ENCODE peak calls at places on chromosomes 4 and X, in eight cellular contexts. One of them, this sample, is unnamed. For H3K4me1, the result is how much of the 10 kb centered on the place peaks cover.

GRCh38 chr4:110630621-110631402 is 7.9 kb upstream of the PITX2 start:
- DNase-seq in IMR-90: no peak
- DNase-seq in cardiac muscle cell: no peak
- DNase-seq in right lobe of liver: no peak
- DNase-seq in ovary: no peak
- DNase-seq in suprapubic skin: no peak
- DNase-seq in K562: no peak
- DNase-seq in fibroblast of lung: no peak
- DNase-seq in this sample: no peak

GRCh38 chr4:46389301-46389761 is 597 bp downstream of the GABRA2 start:
- DNase-seq in ovary: no peak
- DNase-seq in cardiac muscle cell: peak
- DNase-seq in fibroblast of lung: peak
- DNase-seq in K562: no peak
- DNase-seq in suprapubic skin: no peak
- DNase-seq in right lobe of liver: no peak
- DNase-seq in IMR-90: no peak
- DNase-seq in this sample: no peak

GRCh38 chr4:185128272-185129119 is 14.6 kb upstream of the SLC25A4 start:
- DNase-seq in suprapubic skin: no peak
- DNase-seq in IMR-90: no peak
- DNase-seq in ovary: peak
- DNase-seq in K562: no peak
- DNase-seq in fibroblast of lung: no peak
- DNase-seq in cardiac muscle cell: peak
- DNase-seq in right lobe of liver: no peak
- DNase-seq in this sample: no peak

GRCh38 chrX:75421688-75422087 is 101.1 kb downstream of the ZDHHC15 start:
- DNase-seq in ovary: no peak
- DNase-seq in IMR-90: no peak
- DNase-seq in K562: no peak
- DNase-seq in cardiac muscle cell: no peak
- DNase-seq in right lobe of liver: no peak
- DNase-seq in fibroblast of lung: no peak
- DNase-seq in suprapubic skin: no peak
- DNase-seq in this sample: no peak

GRCh38 chrX:154804957-154805695 is at the start of gene MPP1:
- DNase-seq in ovary: peak
- DNase-seq in fibroblast of lung: peak
- DNase-seq in IMR-90: peak
- DNase-seq in cardiac muscle cell: peak
- DNase-seq in right lobe of liver: peak
- DNase-seq in K562: peak
- DNase-seq in suprapubic skin: peak
- DNase-seq in this sample: no peak

GRCh38 chr4:80900908-80901307 is 129.6 kb upstream of the BMP3 start:
- DNase-seq in right lobe of liver: no peak
- DNase-seq in ovary: no peak
- DNase-seq in cardiac muscle cell: no peak
- DNase-seq in fibroblast of lung: no peak
- DNase-seq in suprapubic skin: no peak
- DNase-seq in K562: no peak
- DNase-seq in IMR-90: no peak
- DNase-seq in this sample: no peak

GRCh38 chrX:35726176-35726575 is 72.0 kb upstream of the MAGEB16 start:
- DNase-seq in cardiac muscle cell: peak
- DNase-seq in fibroblast of lung: peak
- DNase-seq in IMR-90: peak
- DNase-seq in K562: no peak
- DNase-seq in ovary: no peak
- DNase-seq in right lobe of liver: no peak
- DNase-seq in suprapubic skin: no peak
- DNase-seq in this sample: no peak

GRCh38 chrX:150647331-150647730 is 45.9 kb upstream of the MTMR1 start:
- DNase-seq in ovary: no peak
- DNase-seq in right lobe of liver: no peak
- DNase-seq in suprapubic skin: no peak
- DNase-seq in cardiac muscle cell: no peak
- DNase-seq in fibroblast of lung: no peak
- DNase-seq in IMR-90: no peak
- DNase-seq in K562: no peak
- DNase-seq in this sample: no peak

GRCh38 chr4:143658336-143658735 is 42.1 kb downstream of the FREM3 start:
- DNase-seq in IMR-90: no peak
- DNase-seq in suprapubic skin: no peak
- DNase-seq in ovary: no peak
- DNase-seq in cardiac muscle cell: no peak
- DNase-seq in fibroblast of lung: no peak
- DNase-seq in right lobe of liver: no peak
- DNase-seq in K562: no peak
- DNase-seq in this sample: no peak

GRCh38 chr4:143654571-143654970 is 45.9 kb downstream of the FREM3 start:
- DNase-seq in cardiac muscle cell: no peak
- DNase-seq in right lobe of liver: no peak
- DNase-seq in K562: no peak
- DNase-seq in suprapubic skin: no peak
- DNase-seq in fibroblast of lung: no peak
- DNase-seq in IMR-90: no peak
- DNase-seq in ovary: no peak
- DNase-seq in this sample: no peak

DNA sequence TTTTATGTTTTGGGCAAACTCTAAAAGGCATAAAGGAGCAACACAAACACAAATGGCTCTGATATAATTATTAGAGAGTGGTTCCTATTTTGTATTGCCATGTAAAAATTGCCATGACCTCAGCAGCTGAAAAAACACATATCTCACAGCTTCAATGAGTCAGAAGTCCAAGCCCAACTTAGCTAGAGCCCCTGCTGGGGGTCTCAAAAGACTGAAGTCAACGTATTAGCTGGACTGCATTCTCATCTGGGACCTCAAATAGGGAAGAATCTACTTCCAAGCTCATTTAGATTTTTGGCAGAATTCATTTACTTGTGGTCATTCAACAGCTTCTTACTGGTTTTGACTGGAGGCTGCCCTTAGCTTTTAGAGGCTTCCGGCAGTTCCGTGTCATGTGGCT is 47.4 kb downstream of the FREM3 start:
- DNase-seq in IMR-90: no peak
- DNase-seq in right lobe of liver: no peak
- DNase-seq in K562: no peak
- DNase-seq in fibroblast of lung: no peak
- DNase-seq in suprapubic skin: no peak
- DNase-seq in cardiac muscle cell: peak
- DNase-seq in ovary: no peak
- DNase-seq in this sample: no peak
- H3K4me1 ChIP-seq in IMR-90: under half
- H3K4me1 ChIP-seq in right lobe of liver: under half
- H3K4me1 ChIP-seq in K562: under half
- H3K4me1 ChIP-seq in fibroblast of lung: under half
- H3K4me1 ChIP-seq in suprapubic skin: under half
- H3K4me1 ChIP-seq in cardiac muscle cell: under half
- H3K4me1 ChIP-seq in ovary: under half
- H3K4me1 ChIP-seq in this sample: under half

DNA sequence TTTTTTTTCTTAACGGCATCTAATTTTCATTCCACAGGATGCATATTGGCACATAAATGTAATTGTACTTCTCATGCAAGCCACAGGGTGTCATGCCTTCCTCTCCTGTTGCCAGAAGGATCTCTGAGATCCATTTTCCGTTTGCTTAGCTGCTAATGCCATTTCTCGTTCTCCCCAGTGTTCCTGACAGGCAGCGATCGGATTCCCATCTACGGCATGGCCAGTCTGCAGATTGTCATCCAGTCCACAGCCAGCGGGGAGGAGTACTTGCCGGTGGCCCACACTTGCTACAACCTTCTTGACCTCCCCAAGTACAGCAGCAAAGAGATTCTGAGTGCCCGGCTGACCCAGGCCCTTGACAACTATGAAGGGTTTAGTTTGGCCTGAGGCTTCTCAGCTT is 8.9 kb upstream of the NAP1L5 start:
- DNase-seq in IMR-90: peak
- DNase-seq in right lobe of liver: no peak
- DNase-seq in fibroblast of lung: peak
- DNase-seq in K562: no peak
- DNase-seq in suprapubic skin: no peak
- DNase-seq in cardiac muscle cell: peak
- DNase-seq in ovary: peak
- DNase-seq in this sample: no peak
- H3K4me3 ChIP-seq in IMR-90: no peak
- H3K4me3 ChIP-seq in right lobe of liver: no peak
- H3K4me3 ChIP-seq in fibroblast of lung: no peak
- H3K4me3 ChIP-seq in K562: no peak
- H3K4me3 ChIP-seq in suprapubic skin: no peak
- H3K4me3 ChIP-seq in cardiac muscle cell: no peak
- H3K4me3 ChIP-seq in ovary: no peak
- H3K4me3 ChIP-seq in this sample: no peak

GRCh38 chr4:146329042-146329716 is 114.8 kb downstream of the REELD1 start:
- DNase-seq in right lobe of liver: no peak
- DNase-seq in suprapubic skin: no peak
- DNase-seq in fibroblast of lung: peak
- DNase-seq in K562: no peak
- DNase-seq in cardiac muscle cell: peak
- DNase-seq in IMR-90: peak
- DNase-seq in ovary: no peak
- DNase-seq in this sample: no peak
- H3K27ac ChIP-seq in right lobe of liver: no peak
- H3K27ac ChIP-seq in suprapubic skin: no peak
- H3K27ac ChIP-seq in fibroblast of lung: peak
- H3K27ac ChIP-seq in K562: no peak
- H3K27ac ChIP-seq in cardiac muscle cell: no peak
- H3K27ac ChIP-seq in IMR-90: peak
- H3K27ac ChIP-seq in ovary: no peak
- H3K27ac ChIP-seq in this sample: no peak

GRCh38 chrX:71111141-71111843 is at the start of gene IL2RG:
- DNase-seq in cardiac muscle cell: no peak
- DNase-seq in fibroblast of lung: no peak
- DNase-seq in right lobe of liver: peak
- DNase-seq in IMR-90: no peak
- DNase-seq in suprapubic skin: no peak
- DNase-seq in K562: peak
- DNase-seq in ovary: no peak
- DNase-seq in this sample: no peak

GRCh38 chrX:71107245-71107644 is 705 bp upstream of the CXorf65 start:
- DNase-seq in IMR-90: no peak
- DNase-seq in suprapubic skin: no peak
- DNase-seq in ovary: no peak
- DNase-seq in K562: no peak
- DNase-seq in cardiac muscle cell: no peak
- DNase-seq in right lobe of liver: no peak
- DNase-seq in fibroblast of lung: no peak
- DNase-seq in this sample: no peak

GRCh38 chrX:71105638-71106037 is 902 bp downstream of the CXorf65 start:
- DNase-seq in K562: no peak
- DNase-seq in right lobe of liver: no peak
- DNase-seq in ovary: no peak
- DNase-seq in fibroblast of lung: no peak
- DNase-seq in suprapubic skin: no peak
- DNase-seq in cardiac muscle cell: no peak
- DNase-seq in IMR-90: no peak
- DNase-seq in this sample: no peak

GRCh38 chrX:71106427-71106826 is at the start of gene CXorf65:
- DNase-seq in suprapubic skin: no peak
- DNase-seq in fibroblast of lung: no peak
- DNase-seq in cardiac muscle cell: no peak
- DNase-seq in K562: no peak
- DNase-seq in ovary: no peak
- DNase-seq in IMR-90: no peak
- DNase-seq in right lobe of liver: no peak
- DNase-seq in this sample: no peak

DNA sequence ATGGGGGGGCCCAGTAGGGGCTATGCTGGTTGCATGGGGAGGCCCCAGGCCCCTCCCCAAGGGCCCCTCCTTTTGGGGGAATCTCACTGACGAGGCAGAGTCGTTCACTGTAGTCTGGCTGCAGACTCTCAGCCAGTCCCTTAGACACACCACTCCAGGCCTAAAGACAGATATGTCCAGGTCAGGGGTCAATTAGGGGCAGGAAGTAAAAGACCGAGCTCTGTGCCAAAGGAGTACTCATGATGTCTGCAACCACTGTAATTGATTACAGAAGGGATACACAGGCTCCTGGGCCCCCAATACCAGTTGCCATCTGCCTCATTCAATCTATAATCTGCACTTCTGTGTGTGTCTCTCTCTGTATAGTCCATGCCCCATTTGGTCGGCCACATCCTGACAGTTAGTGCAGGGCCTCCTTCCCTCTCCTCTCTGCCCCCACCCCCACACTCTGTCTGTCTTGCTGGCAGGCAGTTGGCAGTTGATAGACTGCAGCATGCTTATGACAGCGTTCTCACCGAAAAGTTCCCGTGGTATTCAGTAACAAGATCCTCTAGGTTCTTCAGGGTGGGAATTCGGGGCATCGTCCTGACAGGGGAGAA is 1.3 kb upstream of the CXorf65 start:
- DNase-seq in suprapubic skin: no peak
- DNase-seq in ovary: no peak
- DNase-seq in right lobe of liver: no peak
- DNase-seq in IMR-90: no peak
- DNase-seq in K562: no peak
- DNase-seq in fibroblast of lung: no peak
- DNase-seq in cardiac muscle cell: peak
- DNase-seq in this sample: no peak
- H3K4me1 ChIP-seq in suprapubic skin: under half
- H3K4me1 ChIP-seq in ovary: under half
- H3K4me1 ChIP-seq in right lobe of liver: under half
- H3K4me1 ChIP-seq in IMR-90: under half
- H3K4me1 ChIP-seq in K562: half or more
- H3K4me1 ChIP-seq in fibroblast of lung: under half
- H3K4me1 ChIP-seq in cardiac muscle cell: under half
- H3K4me1 ChIP-seq in this sample: under half

GRCh38 chr4:124958812-124959211 is 246.3 kb upstream of the ANKRD50 start:
- DNase-seq in fibroblast of lung: no peak
- DNase-seq in K562: no peak
- DNase-seq in ovary: no peak
- DNase-seq in suprapubic skin: no peak
- DNase-seq in cardiac muscle cell: no peak
- DNase-seq in IMR-90: no peak
- DNase-seq in right lobe of liver: no peak
- DNase-seq in this sample: no peak
- H3K4me3 ChIP-seq in fibroblast of lung: no peak
- H3K4me3 ChIP-seq in K562: no peak
- H3K4me3 ChIP-seq in ovary: no peak
- H3K4me3 ChIP-seq in suprapubic skin: no peak
- H3K4me3 ChIP-seq in cardiac muscle cell: no peak
- H3K4me3 ChIP-seq in IMR-90: no peak
- H3K4me3 ChIP-seq in right lobe of liver: no peak
- H3K4me3 ChIP-seq in this sample: no peak

DNA sequence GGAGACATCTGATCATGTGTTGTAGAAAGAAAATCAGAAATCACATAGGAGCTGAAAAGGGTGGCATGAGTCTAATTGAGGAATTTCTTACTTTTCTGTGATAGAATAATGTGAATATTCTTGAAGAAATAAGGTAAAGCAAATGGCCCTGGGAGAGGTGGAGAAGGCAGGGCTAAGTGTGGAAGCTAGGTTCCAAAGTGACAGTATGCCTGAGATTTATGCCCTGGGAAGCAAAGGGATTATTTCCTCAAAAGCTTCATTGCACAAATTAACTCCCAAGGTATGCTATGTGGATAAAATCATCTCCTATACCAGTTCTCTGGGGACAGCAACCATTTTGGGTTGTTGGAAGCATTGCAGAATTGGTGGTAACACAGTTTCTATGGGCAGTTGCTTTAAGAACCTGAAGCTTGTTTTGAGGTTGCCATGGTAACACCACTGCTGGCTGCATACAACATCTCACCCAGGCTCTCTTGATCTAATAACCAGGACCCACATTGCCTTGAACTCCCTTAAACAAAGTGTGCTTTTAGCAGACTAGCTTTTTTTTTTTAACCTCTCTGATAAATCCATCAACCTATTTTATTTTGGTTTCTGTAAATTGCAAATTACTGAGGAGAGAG is 21.0 kb downstream of the MAOA start:
- DNase-seq in right lobe of liver: no peak
- DNase-seq in ovary: no peak
- DNase-seq in fibroblast of lung: peak
- DNase-seq in IMR-90: no peak
- DNase-seq in suprapubic skin: no peak
- DNase-seq in cardiac muscle cell: peak
- DNase-seq in K562: no peak
- DNase-seq in this sample: no peak
- H3K27ac ChIP-seq in right lobe of liver: no peak
- H3K27ac ChIP-seq in ovary: no peak
- H3K27ac ChIP-seq in fibroblast of lung: no peak
- H3K27ac ChIP-seq in IMR-90: no peak
- H3K27ac ChIP-seq in suprapubic skin: no peak
- H3K27ac ChIP-seq in cardiac muscle cell: no peak
- H3K27ac ChIP-seq in K562: no peak
- H3K27ac ChIP-seq in this sample: no peak